ENCODE peak calls at places on chromosomes 3 and 15, in nine cellular contexts. H is ovary; I is neuronal stem cell; E is lower lobe of right lung; Y is adrenal gland; F is cardiac muscle cell; Z is heart right ventricle; X is CD8-positive, alpha-beta memory T cell; G is CD8-positive, alpha-beta T cell. C is an unnamed sample. For H3K9me3, the result is how much of the 10 kb centered on the place peaks cover.

GRCh38 chr3:53570709-53571108 is 76.3 kb downstream of the CACNA1D start:
- DNase-seq in H (no peak), I (no peak), E (peak), Y (peak), F (no peak), Z (no peak), X (no peak), G (no peak), C (no peak)

GRCh38 chr3:55075846-55076245 is 148.0 kb upstream of the LRTM1 start:
- DNase-seq in H (no peak), I (no peak), E (no peak), Y (no peak), F (no peak), Z (no peak), X (no peak), G (no peak), C (no peak)

GRCh38 chr3:98791341-98792325 is 28.5 kb downstream of the ST3GAL6 start:
- DNase-seq in H (no peak), I (no peak), E (no peak), Y (no peak), F (peak), Z (no peak), X (no peak), G (no peak), C (no peak)

GRCh38 chr3:107525101-107525953 is 2.6 kb downstream of the BBX start:
- DNase-seq in H (peak), I (peak), E (peak), Y (peak), F (peak), Z (peak), X (peak), G (peak), C (peak)

GRCh38 chr3:49016414-49017228 is 1.8 kb downstream of the DALRD3 start:
- DNase-seq in H (no peak), I (no peak), E (no peak), Y (no peak), F (no peak), Z (no peak), X (no peak), G (no peak), C (no peak)

GRCh38 chr3:31974454-31974853 is 6.6 kb downstream of the OSBPL10 start:
- DNase-seq in H (no peak), I (no peak), E (no peak), Y (no peak), F (peak), Z (no peak), X (no peak), G (no peak), C (no peak)

GRCh38 chr3:132803889-132804288 is 81.7 kb upstream of the NPHP3 start:
- DNase-seq in H (no peak), I (no peak), E (no peak), Y (no peak), F (peak), Z (no peak), X (no peak), G (no peak), C (no peak)

GRCh38 chr3:134897391-134898131 is 102.5 kb downstream of the EPHB1 start:
- DNase-seq in H (no peak), I (no peak), E (no peak), Y (no peak), F (no peak), Z (no peak), X (no peak), G (no peak), C (no peak)

GRCh38 chr3:43998841-43999805 is 242.6 kb upstream of the TOPAZ1 start:
- DNase-seq in H (no peak), I (peak), E (peak), Y (no peak), F (peak), Z (no peak), X (no peak), G (no peak), C (no peak)

GRCh38 chr3:46097691-46098241 is 70.5 kb upstream of the XCR1 start:
- DNase-seq in H (no peak), I (no peak), E (no peak), Y (no peak), F (peak), Z (no peak), X (no peak), G (no peak), C (no peak)

GRCh38 chr15:43150171-43150929 is 17.0 kb downstream of the TMEM62 start:
- DNase-seq in H (no peak), I (no peak), E (no peak), Y (no peak), F (peak), Z (no peak), X (no peak), G (no peak), C (no peak)

GRCh38 chr15:36090276-36090946 is 489.0 kb upstream of the CDIN1 start:
- DNase-seq in H (no peak), I (no peak), E (no peak), Y (no peak), F (no peak), Z (no peak), X (no peak), G (no peak), C (no peak)

GRCh38 chr3:175404026-175404425 is 544.9 kb downstream of the NAALADL2 start:
- DNase-seq in H (no peak), I (no peak), E (no peak), Y (no peak), F (peak), Z (no peak), X (no peak), G (no peak), C (no peak)

GRCh38 chr3:43862470-43862869 is 171.7 kb downstream of the ABHD5 start:
- DNase-seq in H (no peak), I (no peak), E (no peak), Y (no peak), F (no peak), Z (no peak), X (no peak), G (no peak), C (peak)

GRCh38 chr3:56131976-56132590 is 336.2 kb downstream of the ERC2 start:
- DNase-seq in H (no peak), I (no peak), E (no peak), Y (peak), F (peak), Z (no peak), X (no peak), G (no peak), C (peak)

GRCh38 chr15:60751985-60752952 is 273.3 kb upstream of the ICE2 start:
- DNase-seq in H (peak), I (no peak), E (no peak), Y (peak), F (peak), Z (peak), X (no peak), G (no peak), C (no peak)

GRCh38 chr3:177193706-177194268 is 3.5 kb downstream of the TBL1XR1 start:
- DNase-seq in H (no peak), I (no peak), E (no peak), Y (no peak), F (no peak), Z (no peak), X (no peak), G (no peak), C (no peak)

DNA sequence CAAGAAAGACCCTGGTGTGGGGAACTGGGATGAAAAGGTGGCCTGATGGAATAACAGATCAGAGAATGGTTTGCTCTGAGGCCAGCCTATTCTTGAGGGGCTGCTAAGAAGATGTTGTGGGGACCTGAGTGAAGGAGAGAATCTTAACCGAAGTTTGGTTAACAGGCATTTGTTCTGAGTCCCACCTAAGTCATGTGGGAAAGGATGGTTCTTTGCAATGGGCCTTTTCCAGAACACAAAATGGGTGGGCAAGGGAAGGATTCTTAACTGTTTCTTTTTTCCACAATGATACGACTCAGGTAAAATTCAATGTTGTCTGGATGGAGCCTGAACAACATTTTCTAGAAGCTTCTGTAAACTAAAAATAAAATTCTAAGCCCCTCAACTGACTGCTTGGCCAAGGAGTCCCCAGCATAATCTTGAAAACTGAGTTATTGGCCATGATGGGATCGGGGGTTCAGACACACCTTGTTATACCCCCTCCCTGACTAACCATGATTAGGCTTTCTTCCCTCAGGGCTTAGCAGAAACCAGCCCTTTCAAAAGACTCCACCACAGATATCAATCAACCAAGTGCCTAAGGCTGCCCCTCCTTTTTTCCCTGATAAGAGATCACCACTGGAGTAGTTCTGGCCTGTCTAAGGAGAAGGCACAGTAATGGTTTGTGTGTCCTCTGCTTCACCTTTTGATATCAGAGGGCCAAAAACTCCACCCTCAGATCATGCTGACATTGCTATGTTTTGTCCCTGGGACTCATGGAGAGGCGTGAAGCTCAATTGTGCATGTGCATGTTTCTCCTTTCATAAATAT is 30.1 kb downstream of the SCN11A start:
- DNase-seq in H (no peak), I (no peak), E (no peak), Y (no peak), F (no peak), Z (no peak), X (no peak), G (no peak), C (no peak)
- H3K9me3 ChIP-seq in H (under half), I (under half), E (under half), Y (under half), F (under half), Z (under half), X (under half), G (under half), C (under half)

DNA sequence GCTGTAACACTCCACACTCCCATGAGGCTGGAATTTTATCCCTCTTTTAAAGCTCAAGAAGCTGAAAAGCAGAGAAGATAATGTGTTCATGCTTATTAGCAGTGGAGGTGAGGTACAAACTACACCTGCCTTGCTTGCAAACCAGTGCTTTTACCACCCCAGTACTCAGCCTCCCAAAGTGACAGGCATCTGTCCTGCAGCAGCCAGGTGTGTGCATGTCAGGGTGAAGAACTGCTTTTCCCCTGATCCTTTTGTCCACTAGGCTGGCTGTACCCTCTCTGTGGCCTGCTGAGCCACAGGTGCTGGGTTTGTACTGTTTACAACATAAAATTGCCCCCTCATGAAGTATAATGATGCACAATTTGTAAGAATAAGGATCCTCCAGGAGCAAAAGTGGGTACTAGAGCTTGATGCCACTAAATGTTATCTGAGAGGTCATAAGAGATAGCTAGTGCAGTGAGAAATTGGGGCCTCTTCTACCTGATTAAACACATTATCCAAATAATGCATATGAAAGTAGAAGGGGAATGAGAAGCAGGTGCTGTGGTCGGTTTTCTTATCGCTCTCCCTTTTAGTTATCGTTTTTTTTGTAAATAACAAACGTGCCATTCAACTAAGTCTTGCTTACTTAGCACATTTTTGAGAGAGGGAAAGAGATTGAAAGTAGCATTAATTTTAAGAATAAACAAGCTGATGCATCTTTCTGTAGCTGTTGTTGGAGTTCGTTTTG is 39.2 kb upstream of the GADL1 start:
- DNase-seq in H (no peak), I (no peak), E (no peak), Y (no peak), F (no peak), Z (no peak), X (no peak), G (no peak), C (no peak)
- H3K4me3 ChIP-seq in H (no peak), I (no peak), E (no peak), Y (no peak), F (no peak), Z (no peak), X (no peak), G (no peak), C (peak)

DNA sequence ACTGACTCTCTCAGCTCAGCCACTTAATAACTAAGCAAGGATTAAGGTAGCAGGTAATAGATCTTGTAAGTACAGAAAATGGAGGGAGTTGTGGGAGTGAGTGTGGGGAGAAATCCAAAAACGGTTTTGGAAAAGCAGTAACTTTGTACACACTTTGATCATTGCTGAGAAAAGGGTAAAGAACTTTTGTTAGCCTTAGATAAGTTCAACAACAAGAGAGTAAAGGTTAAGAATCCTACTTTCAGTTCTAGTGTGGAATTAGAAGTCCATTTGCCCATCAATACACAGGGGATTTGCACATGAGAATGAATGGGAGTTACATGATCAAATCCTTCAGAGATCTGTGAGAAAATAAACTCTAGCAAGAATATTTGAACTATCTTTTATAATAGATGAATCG is 528.7 kb downstream of the SOX2 start:
- DNase-seq in H (no peak), I (no peak), E (no peak), Y (no peak), F (no peak), Z (no peak), X (no peak), G (no peak), C (no peak)
- H3K9me3 ChIP-seq in H (under half), I (under half), E (under half), Y (under half), F (under half), Z (under half), X (under half), G (under half), C (under half)

GRCh38 chr3:126288314-126288713 is 68.9 kb downstream of the KLF15 start:
- DNase-seq in H (no peak), I (peak), E (no peak), Y (peak), F (no peak), Z (peak), X (no peak), G (no peak), C (no peak)
- H3K4me3 ChIP-seq in H (no peak), I (no peak), E (peak), Y (no peak), F (peak), Z (peak), X (no peak), G (no peak), C (peak)

DNA sequence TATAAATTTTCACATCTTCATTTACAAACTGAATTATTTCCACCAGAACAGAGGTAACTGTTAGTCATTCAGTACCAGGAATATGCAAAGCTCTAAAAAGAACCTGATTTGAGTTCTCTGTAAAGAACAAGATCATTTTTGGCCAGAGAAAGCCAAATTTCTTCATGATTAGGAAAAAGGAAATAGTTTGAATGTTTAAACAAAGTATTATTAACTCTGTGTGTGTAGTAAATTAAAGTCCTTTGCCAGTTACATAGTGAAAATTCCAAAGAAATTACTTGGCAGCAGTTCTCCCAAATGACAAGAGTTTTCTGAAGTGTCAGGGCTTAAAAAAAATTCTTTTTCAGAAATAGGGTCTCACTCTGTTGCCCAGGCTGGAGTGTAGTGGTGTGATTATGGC is 24.5 kb downstream of the QTRT2 start:
- DNase-seq in H (no peak), I (no peak), E (no peak), Y (no peak), F (peak), Z (no peak), X (no peak), G (no peak), C (no peak)
- H3K9me3 ChIP-seq in H (under half), I (under half), E (under half), Y (under half), F (under half), Z (under half), X (under half), G (under half), C (under half)

DNA sequence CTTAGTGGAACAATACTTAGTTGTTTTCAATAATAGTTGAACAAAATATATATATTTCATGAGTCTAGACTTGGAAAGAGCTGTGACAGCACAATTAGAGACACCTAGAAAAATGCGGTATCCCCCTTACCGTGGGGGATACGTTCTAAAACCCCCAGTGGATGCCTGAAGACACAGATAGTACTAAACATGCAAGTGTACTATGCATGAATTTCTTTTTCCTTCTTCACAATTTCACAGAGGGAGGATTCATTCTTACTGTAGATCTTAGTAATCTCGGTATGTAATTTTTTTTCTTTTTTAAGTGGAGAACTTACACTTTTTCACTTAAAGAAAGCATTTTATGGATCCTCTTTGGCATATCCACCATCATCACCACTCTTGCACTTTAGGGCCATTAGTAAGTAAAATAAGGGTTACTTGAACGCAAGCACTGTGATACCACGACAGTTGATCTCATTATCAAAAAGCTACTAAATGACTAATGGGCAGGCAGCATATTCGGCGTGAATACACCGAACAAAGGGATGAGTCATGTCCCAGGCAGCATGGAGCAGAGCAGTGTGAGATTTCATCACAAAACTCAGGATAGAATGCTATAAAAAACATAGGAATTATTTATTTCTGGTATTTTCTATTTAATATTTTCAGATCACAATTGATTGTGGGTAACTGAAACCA is 72.3 kb upstream of the ZNF280D start:
- DNase-seq in H (no peak), I (no peak), E (no peak), Y (peak), F (peak), Z (peak), X (no peak), G (no peak), C (peak)
- H3K4me3 ChIP-seq in H (peak), I (no peak), E (no peak), Y (peak), F (no peak), Z (peak), X (no peak), G (no peak), C (peak)

GRCh38 chr3:190239325-190239724 is 82.9 kb downstream of the CLDN1 start:
- DNase-seq in H (no peak), I (no peak), E (no peak), Y (no peak), F (no peak), Z (no peak), X (no peak), G (no peak), C (no peak)

GRCh38 chr3:190238871-190239270 is 83.4 kb downstream of the CLDN1 start:
- DNase-seq in H (no peak), I (no peak), E (no peak), Y (no peak), F (no peak), Z (no peak), X (no peak), G (no peak), C (no peak)

GRCh38 chr3:190242147-190242546 is 80.1 kb downstream of the CLDN1 start:
- DNase-seq in H (no peak), I (no peak), E (no peak), Y (no peak), F (no peak), Z (no peak), X (no peak), G (no peak), C (no peak)
- H3K9me3 ChIP-seq in H (under half), I (under half), E (under half), Y (under half), F (under half), Z (half or more), X (under half), G (under half), C (under half)

GRCh38 chr3:126355251-126355650 is 2.0 kb downstream of the KLF15 start:
- DNase-seq in H (peak), I (no peak), E (peak), Y (no peak), F (no peak), Z (no peak), X (no peak), G (no peak), C (no peak)
- H3K4me3 ChIP-seq in H (peak), I (peak), E (peak), Y (peak), F (peak), Z (peak), X (no peak), G (no peak), C (peak)

C was measured in ascending aorta.